ENCODE peak calls at places on chromosomes 11 and 22, in five cellular contexts. P is A673, W is M059J, D is astrocyte of the hippocampus, H is body of pancreas. A is an unnamed sample.

GRCh38 chr22:31947296-31947695 is 3.0 kb downstream of the YWHAH start:
- DNase-seq in P (no peak), W (peak), D (peak), H (peak), A (no peak)

GRCh38 chr11:116509566-116509965 is 263.2 kb downstream of the BUD13 start:
- DNase-seq in P (no peak), W (no peak), D (no peak), H (no peak), A (no peak)

GRCh38 chr22:29524440-29525191 is 28.9 kb downstream of the THOC5 start:
- DNase-seq in P (peak), W (peak), D (peak), H (peak), A (no peak)

GRCh38 chr11:17458268-17458667 is 18.4 kb downstream of the ABCC8 start:
- DNase-seq in P (no peak), W (no peak), D (no peak), H (no peak), A (no peak)

GRCh38 chr11:116697011-116697410 is 75.8 kb downstream of the BUD13 start:
- DNase-seq in P (no peak), W (no peak), D (no peak), H (no peak), A (no peak)

GRCh38 chr22:28813772-28814518 is 13.6 kb upstream of the XBP1 start:
- DNase-seq in P (no peak), W (no peak), D (no peak), H (peak), A (no peak)

GRCh38 chr11:112773256-112773655 is 188.0 kb upstream of the NCAM1 start:
- DNase-seq in P (peak), W (no peak), D (no peak), H (no peak), A (no peak)

GRCh38 chr11:27211370-27212127 is 151.5 kb downstream of the CCDC34 start:
- DNase-seq in P (no peak), W (no peak), D (no peak), H (no peak), A (no peak)

GRCh38 chr11:74134661-74135515 is 35.9 kb downstream of the C2CD3 start:
- DNase-seq in P (no peak), W (peak), D (no peak), H (no peak), A (no peak)

GRCh38 chr11:72240461-72241289 is 3.3 kb downstream of the PHOX2A start:
- DNase-seq in P (no peak), W (no peak), D (peak), H (no peak), A (no peak)

GRCh38 chr11:64207247-64208085 is 945 bp downstream of the FERMT3 start:
- DNase-seq in P (peak), W (peak), D (peak), H (peak), A (no peak)

GRCh38 chr11:121595717-121596156 is 143.0 kb upstream of the SORL1-AS1 start:
- DNase-seq in P (peak), W (peak), D (peak), H (no peak), A (peak)

GRCh38 chr11:38530226-38530625 is 1932.2 kb upstream of the RAG2 start:
- DNase-seq in P (no peak), W (peak), D (no peak), H (no peak), A (no peak)

GRCh38 chr11:100777736-100778135 is 90.6 kb downstream of the ARHGAP42 start:
- DNase-seq in P (no peak), W (no peak), D (no peak), H (no peak), A (no peak)

GRCh38 chr22:48936391-48936790 is 891.3 kb downstream of the BRD1 start:
- DNase-seq in P (no peak), W (no peak), D (no peak), H (no peak), A (no peak)

GRCh38 chr11:11451501-11452005 is 98.5 kb upstream of the CSNK2A3 start:
- DNase-seq in P (no peak), W (no peak), D (no peak), H (no peak), A (no peak)